ENCODE peak calls at places on chromosome 12, in ten cellular contexts. S, Q, B, D, U, M, E, A, O and C are unnamed samples.

GRCh38 chr12:74509886-74510285 is 27.7 kb upstream of the ATXN7L3B start:
- DNase-seq in M (no peak), O (no peak), S (no peak), Q (no peak), U (no peak), B (no peak), E (no peak), D (no peak), A (no peak), C (no peak)

GRCh38 chr12:66154776-66155175 is 15.0 kb downstream of the TMBIM4 start:
- DNase-seq in O (no peak), E (no peak), B (no peak), M (no peak), D (no peak), A (no peak), Q (peak; percentile 25), U (peak; percentile 39), S (peak; percentile 75), C (no peak)

GRCh38 chr12:76685246-76685678 is 78.7 kb upstream of the ZDHHC17 start:
- DNase-seq in U (peak; percentile 22), Q (peak; percentile 16), D (no peak), O (peak; percentile 18), M (peak; percentile 60), E (no peak), A (no peak), S (no peak), B (peak; percentile 32), C (no peak)

GRCh38 chr12:42673535-42673934 is 84.0 kb upstream of the PRICKLE1 start:
- DNase-seq in U (no peak), S (no peak), O (no peak), B (no peak), E (no peak), A (no peak), Q (no peak), M (no peak), D (no peak), C (no peak)

GRCh38 chr12:26425587-26426260 is 230.4 kb downstream of the SSPN start:
- DNase-seq in O (no peak), A (no peak), D (no peak), U (no peak), S (no peak), E (no peak), B (no peak), Q (no peak), M (no peak), C (no peak)

GRCh38 chr12:92859650-92860386 is 69.3 kb downstream of the EEA1 start:
- DNase-seq in O (no peak), M (peak; percentile 54), Q (no peak), U (no peak), B (no peak), D (no peak), A (no peak), S (no peak), E (no peak), C (no peak)

GRCh38 chr12:46430340-46430948 is 57.9 kb upstream of the SLC38A2 start:
- DNase-seq in S (peak; percentile 89), M (no peak), O (no peak), A (no peak), E (no peak), Q (peak; percentile 46), D (no peak), B (peak; percentile 59), U (peak; percentile 27), C (peak; percentile 30)

GRCh38 chr12:77122661-77123060 is 57.3 kb upstream of the E2F7 start:
- DNase-seq in E (no peak), A (no peak), M (no peak), D (no peak), S (peak; percentile 29), U (no peak), B (no peak), O (no peak), Q (no peak), C (no peak)

GRCh38 chr12:122969657-122970056 is 3.4 kb upstream of the ABCB9 start:
- DNase-seq in M (no peak), O (no peak), D (no peak), A (no peak), B (no peak), S (no peak), Q (no peak), U (no peak), E (no peak), C (no peak)

GRCh38 chr12:102388469-102388868 is 91.9 kb downstream of the IGF1 start:
- DNase-seq in O (no peak), S (peak; percentile 21), U (peak; percentile 19), E (no peak), Q (no peak), B (no peak), A (no peak), M (no peak), D (no peak), C (no peak)